ENCODE peak calls at places on chromosomes 7 and 10, in six cellular contexts. One of them, this sample, is unnamed.

GRCh38 chr7:117588352-117588794 is 108.5 kb downstream of the CFTR start:
- DNase-seq in cardiac muscle cell: no peak
- DNase-seq in CD4-positive, alpha-beta T cell: no peak
- DNase-seq in astrocyte of the spinal cord: peak
- DNase-seq in mucosa of descending colon: no peak
- DNase-seq in cardiac fibroblast: peak
- DNase-seq in this sample: no peak

GRCh38 chr7:98539865-98540264 is 77.2 kb upstream of the NPTX2 start:
- DNase-seq in cardiac muscle cell: no peak
- DNase-seq in mucosa of descending colon: no peak
- DNase-seq in cardiac fibroblast: no peak
- DNase-seq in CD4-positive, alpha-beta T cell: no peak
- DNase-seq in astrocyte of the spinal cord: no peak
- DNase-seq in this sample: no peak

GRCh38 chr7:123220396-123220795 is 20.6 kb upstream of the SLC13A1 start:
- DNase-seq in CD4-positive, alpha-beta T cell: no peak
- DNase-seq in astrocyte of the spinal cord: peak
- DNase-seq in cardiac muscle cell: no peak
- DNase-seq in cardiac fibroblast: peak
- DNase-seq in mucosa of descending colon: no peak
- DNase-seq in this sample: no peak

GRCh38 chr7:97390052-97390451 is 272.6 kb downstream of the SDHAF3 start:
- DNase-seq in cardiac muscle cell: no peak
- DNase-seq in cardiac fibroblast: no peak
- DNase-seq in mucosa of descending colon: no peak
- DNase-seq in CD4-positive, alpha-beta T cell: no peak
- DNase-seq in astrocyte of the spinal cord: no peak
- DNase-seq in this sample: no peak

GRCh38 chr7:7956531-7957221 is 11.9 kb upstream of the GLCCI1 start:
- DNase-seq in cardiac muscle cell: no peak
- DNase-seq in mucosa of descending colon: no peak
- DNase-seq in CD4-positive, alpha-beta T cell: no peak
- DNase-seq in cardiac fibroblast: no peak
- DNase-seq in astrocyte of the spinal cord: peak
- DNase-seq in this sample: no peak

GRCh38 chr10:32265756-32266155 is 81.2 kb downstream of the EPC1 start:
- DNase-seq in astrocyte of the spinal cord: no peak
- DNase-seq in CD4-positive, alpha-beta T cell: no peak
- DNase-seq in cardiac fibroblast: no peak
- DNase-seq in mucosa of descending colon: no peak
- DNase-seq in cardiac muscle cell: no peak
- DNase-seq in this sample: no peak

GRCh38 chr10:131860806-131861440 is 39.9 kb upstream of the PPP2R2D start:
- DNase-seq in cardiac fibroblast: no peak
- DNase-seq in cardiac muscle cell: no peak
- DNase-seq in astrocyte of the spinal cord: no peak
- DNase-seq in CD4-positive, alpha-beta T cell: no peak
- DNase-seq in mucosa of descending colon: no peak
- DNase-seq in this sample: no peak

GRCh38 chr7:65976659-65977196 is 5.3 kb downstream of the GUSB start:
- DNase-seq in mucosa of descending colon: no peak
- DNase-seq in CD4-positive, alpha-beta T cell: no peak
- DNase-seq in astrocyte of the spinal cord: no peak
- DNase-seq in cardiac fibroblast: no peak
- DNase-seq in cardiac muscle cell: no peak
- DNase-seq in this sample: no peak

GRCh38 chr7:132933076-132933466 is 148.8 kb downstream of the CHCHD3 start:
- DNase-seq in CD4-positive, alpha-beta T cell: no peak
- DNase-seq in mucosa of descending colon: no peak
- DNase-seq in cardiac muscle cell: no peak
- DNase-seq in cardiac fibroblast: peak
- DNase-seq in astrocyte of the spinal cord: peak
- DNase-seq in this sample: no peak

GRCh38 chr10:15539262-15539661 is 168.2 kb upstream of the FAM171A1 start:
- DNase-seq in CD4-positive, alpha-beta T cell: no peak
- DNase-seq in mucosa of descending colon: no peak
- DNase-seq in cardiac muscle cell: no peak
- DNase-seq in cardiac fibroblast: no peak
- DNase-seq in astrocyte of the spinal cord: no peak
- DNase-seq in this sample: no peak

GRCh38 chr10:99484626-99485581 is 47.8 kb upstream of the NKX2-3 start:
- DNase-seq in astrocyte of the spinal cord: no peak
- DNase-seq in cardiac muscle cell: no peak
- DNase-seq in cardiac fibroblast: no peak
- DNase-seq in CD4-positive, alpha-beta T cell: no peak
- DNase-seq in mucosa of descending colon: peak
- DNase-seq in this sample: no peak

GRCh38 chr7:135743907-135744789 is 4.5 kb downstream of the FAM180A start:
- DNase-seq in cardiac fibroblast: peak
- DNase-seq in mucosa of descending colon: no peak
- DNase-seq in CD4-positive, alpha-beta T cell: no peak
- DNase-seq in astrocyte of the spinal cord: peak
- DNase-seq in cardiac muscle cell: no peak
- DNase-seq in this sample: no peak

GRCh38 chr7:127831312-127832212 is 179.6 kb downstream of the SND1 start:
- DNase-seq in astrocyte of the spinal cord: no peak
- DNase-seq in cardiac fibroblast: no peak
- DNase-seq in cardiac muscle cell: no peak
- DNase-seq in CD4-positive, alpha-beta T cell: no peak
- DNase-seq in mucosa of descending colon: no peak
- DNase-seq in this sample: no peak

GRCh38 chr10:126536148-126536547 is 134.3 kb downstream of the C10orf90 start:
- DNase-seq in CD4-positive, alpha-beta T cell: no peak
- DNase-seq in mucosa of descending colon: no peak
- DNase-seq in astrocyte of the spinal cord: no peak
- DNase-seq in cardiac fibroblast: peak
- DNase-seq in cardiac muscle cell: peak
- DNase-seq in this sample: no peak

GRCh38 chr10:5629789-5630436 is 36.5 kb downstream of the ASB13 start:
- DNase-seq in CD4-positive, alpha-beta T cell: peak
- DNase-seq in mucosa of descending colon: peak
- DNase-seq in cardiac muscle cell: peak
- DNase-seq in cardiac fibroblast: peak
- DNase-seq in astrocyte of the spinal cord: peak
- DNase-seq in this sample: peak

GRCh38 chr7:24923172-24923865 is 56.7 kb downstream of the OSBPL3 start:
- DNase-seq in cardiac muscle cell: no peak
- DNase-seq in cardiac fibroblast: no peak
- DNase-seq in astrocyte of the spinal cord: no peak
- DNase-seq in CD4-positive, alpha-beta T cell: no peak
- DNase-seq in mucosa of descending colon: no peak
- DNase-seq in this sample: no peak
- TF ChIP-seq CTCF in cardiac muscle cell: no peak
- TF ChIP-seq CTCF in cardiac fibroblast: no peak
- TF ChIP-seq CTCF in astrocyte of the spinal cord: no peak
- TF ChIP-seq CTCF in CD4-positive, alpha-beta T cell: no peak
- TF ChIP-seq CTCF in mucosa of descending colon: no peak
- TF ChIP-seq CTCF in this sample: no peak

GRCh38 chr7:156560075-156560474 is 80.5 kb upstream of the RNF32 start:
- DNase-seq in CD4-positive, alpha-beta T cell: no peak
- DNase-seq in cardiac fibroblast: no peak
- DNase-seq in cardiac muscle cell: no peak
- DNase-seq in mucosa of descending colon: peak
- DNase-seq in astrocyte of the spinal cord: no peak
- DNase-seq in this sample: no peak
- TF ChIP-seq CTCF in CD4-positive, alpha-beta T cell: no peak
- TF ChIP-seq CTCF in cardiac fibroblast: no peak
- TF ChIP-seq CTCF in cardiac muscle cell: no peak
- TF ChIP-seq CTCF in mucosa of descending colon: no peak
- TF ChIP-seq CTCF in astrocyte of the spinal cord: peak
- TF ChIP-seq CTCF in this sample: no peak

GRCh38 chr10:1056326-1057105 is at the start of gene WDR37:
- DNase-seq in CD4-positive, alpha-beta T cell: peak
- DNase-seq in cardiac fibroblast: peak
- DNase-seq in mucosa of descending colon: peak
- DNase-seq in astrocyte of the spinal cord: peak
- DNase-seq in cardiac muscle cell: peak
- DNase-seq in this sample: peak

GRCh38 chr10:1054684-1055083 is 1.5 kb upstream of the WDR37 start:
- DNase-seq in mucosa of descending colon: no peak
- DNase-seq in cardiac muscle cell: no peak
- DNase-seq in CD4-positive, alpha-beta T cell: no peak
- DNase-seq in cardiac fibroblast: no peak
- DNase-seq in astrocyte of the spinal cord: no peak
- DNase-seq in this sample: no peak

GRCh38 chr10:1059902-1060301 is 3.7 kb downstream of the WDR37 start:
- DNase-seq in cardiac muscle cell: no peak
- DNase-seq in CD4-positive, alpha-beta T cell: no peak
- DNase-seq in astrocyte of the spinal cord: no peak
- DNase-seq in mucosa of descending colon: no peak
- DNase-seq in cardiac fibroblast: no peak
- DNase-seq in this sample: no peak

GRCh38 chr10:1058017-1058416 is 1.8 kb downstream of the WDR37 start:
- DNase-seq in CD4-positive, alpha-beta T cell: no peak
- DNase-seq in astrocyte of the spinal cord: no peak
- DNase-seq in cardiac muscle cell: no peak
- DNase-seq in cardiac fibroblast: no peak
- DNase-seq in mucosa of descending colon: no peak
- DNase-seq in this sample: no peak

DNA sequence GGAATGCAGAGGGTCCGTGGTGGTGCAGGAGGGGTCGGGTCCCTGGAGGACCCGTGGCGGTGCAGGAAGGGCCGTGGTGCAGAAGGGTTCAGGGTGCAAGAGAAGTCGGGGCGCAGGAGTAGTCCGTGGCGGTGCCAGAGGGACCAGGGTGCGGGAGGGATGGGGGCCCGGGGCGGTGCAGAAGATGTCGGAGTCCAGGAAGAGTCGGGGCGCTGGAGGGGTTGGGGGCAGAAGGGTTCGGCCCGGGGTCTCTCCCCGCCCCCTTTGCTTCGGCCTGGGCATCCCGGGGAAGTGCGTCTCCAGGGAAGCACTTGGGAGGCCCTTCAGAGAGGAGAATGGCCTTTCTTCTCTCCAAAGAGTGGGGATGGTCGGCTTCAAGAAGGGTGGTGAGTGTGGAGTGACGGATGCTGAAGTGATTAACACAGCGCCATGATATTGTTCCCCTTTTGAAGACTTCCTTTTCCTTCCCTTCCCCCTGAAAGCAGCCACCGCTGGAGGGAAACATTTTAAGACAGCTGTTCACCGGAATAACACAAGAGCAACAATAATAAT is 997 bp downstream of the WDR37 start:
- DNase-seq in cardiac muscle cell: peak
- DNase-seq in cardiac fibroblast: no peak
- DNase-seq in CD4-positive, alpha-beta T cell: no peak
- DNase-seq in astrocyte of the spinal cord: no peak
- DNase-seq in mucosa of descending colon: no peak
- DNase-seq in this sample: no peak
- TF ChIP-seq CTCF in cardiac muscle cell: no peak
- TF ChIP-seq CTCF in cardiac fibroblast: no peak
- TF ChIP-seq CTCF in CD4-positive, alpha-beta T cell: no peak
- TF ChIP-seq CTCF in astrocyte of the spinal cord: no peak
- TF ChIP-seq CTCF in mucosa of descending colon: no peak
- TF ChIP-seq CTCF in this sample: no peak

GRCh38 chr7:154794147-154794780 is 208.7 kb downstream of the PAXIP1 start:
- DNase-seq in cardiac fibroblast: no peak
- DNase-seq in cardiac muscle cell: peak
- DNase-seq in CD4-positive, alpha-beta T cell: no peak
- DNase-seq in mucosa of descending colon: peak
- DNase-seq in astrocyte of the spinal cord: no peak
- DNase-seq in this sample: no peak
- TF ChIP-seq CTCF in cardiac fibroblast: no peak
- TF ChIP-seq CTCF in cardiac muscle cell: no peak
- TF ChIP-seq CTCF in CD4-positive, alpha-beta T cell: no peak
- TF ChIP-seq CTCF in mucosa of descending colon: peak
- TF ChIP-seq CTCF in astrocyte of the spinal cord: no peak
- TF ChIP-seq CTCF in this sample: no peak

DNA sequence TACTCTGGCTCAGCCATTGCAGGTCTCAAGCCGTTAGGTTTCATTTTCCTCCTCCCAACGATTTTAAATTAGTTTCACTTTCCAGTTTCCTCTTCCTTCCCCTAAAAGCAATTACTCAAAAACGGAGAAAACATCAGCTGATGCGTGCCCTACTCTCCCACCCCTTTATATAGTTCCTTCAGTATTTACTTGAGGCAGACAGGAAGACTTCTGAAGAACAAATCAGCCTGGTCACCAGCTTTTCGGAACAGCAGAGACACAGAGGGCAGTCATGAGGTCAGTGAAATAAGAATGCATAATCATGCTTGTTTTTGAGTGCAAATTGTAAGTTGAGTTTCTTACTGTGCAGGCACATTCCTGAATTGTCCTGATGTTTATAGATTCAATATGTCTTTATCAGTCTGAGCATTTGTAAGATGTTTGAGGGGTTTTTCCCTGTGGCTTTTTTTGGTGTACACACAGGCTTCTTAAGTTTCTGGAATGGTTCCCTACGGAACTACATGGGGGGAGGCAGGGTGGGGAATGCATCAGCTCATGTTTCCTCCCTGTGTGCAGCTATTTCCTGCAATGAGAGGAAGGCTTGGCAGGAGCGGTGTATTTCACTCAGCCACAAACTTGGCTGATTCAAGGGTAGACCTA is at the start of gene IFIT3:
- DNase-seq in astrocyte of the spinal cord: peak
- DNase-seq in cardiac fibroblast: peak
- DNase-seq in cardiac muscle cell: peak
- DNase-seq in mucosa of descending colon: peak
- DNase-seq in CD4-positive, alpha-beta T cell: no peak
- DNase-seq in this sample: peak
- TF ChIP-seq CTCF in astrocyte of the spinal cord: no peak
- TF ChIP-seq CTCF in cardiac fibroblast: no peak
- TF ChIP-seq CTCF in cardiac muscle cell: no peak
- TF ChIP-seq CTCF in mucosa of descending colon: no peak
- TF ChIP-seq CTCF in CD4-positive, alpha-beta T cell: no peak
- TF ChIP-seq CTCF in this sample: no peak

This sample was measured in AG09319.